ENCODE peak calls at places on chromosomes 4 and X, in ten cellular contexts. Z, A, K, T, R, S, N, Q, E and B are unnamed samples.
A peak's percentile ranks its signal among the peaks of the same experiment; 100 is the strongest.

GRCh38 chr4:186931519-186931918 is 207.9 kb upstream of the FAT1 start:
- DNase-seq in E (peak; percentile 75), Q (no peak), S (peak; percentile 55), Z (no peak), N (no peak), K (no peak), T (no peak), R (peak; percentile 70), A (no peak), B (no peak)

GRCh38 chr4:51895816-51896408 is 53.0 kb downstream of the DCUN1D4 start:
- DNase-seq in A (peak; percentile 43), K (no peak), E (peak; percentile 18), T (no peak), Q (peak; percentile 63), R (peak; percentile 65), Z (peak; percentile 33), N (peak; percentile 57), S (peak; percentile 54), B (no peak)

GRCh38 chr4:65502151-65502691 is 168.1 kb downstream of the EPHA5 start:
- DNase-seq in T (no peak), E (peak; percentile 33), R (peak; percentile 72), A (no peak), S (peak; percentile 68), N (no peak), Q (no peak), K (no peak), Z (no peak), B (no peak)

GRCh38 chrX:107734646-107735045 is 40.9 kb downstream of the TSC22D3 start:
- DNase-seq in S (no peak), A (no peak), T (no peak), Q (no peak), N (no peak), Z (no peak), R (no peak), K (no peak), E (no peak), B (no peak)

GRCh38 chr4:2091990-2092652 is 33.0 kb downstream of the NAT8L start:
- DNase-seq in E (no peak), A (no peak), R (no peak), Z (no peak), Q (no peak), N (no peak), T (no peak), K (no peak), S (no peak), B (no peak)

GRCh38 chr4:188779586-188779985 is 640.3 kb downstream of the TRIML1 start:
- DNase-seq in R (no peak), A (no peak), Q (no peak), K (no peak), Z (no peak), T (no peak), E (no peak), S (peak; percentile 9), N (no peak), B (no peak)

GRCh38 chr4:94516067-94516466 is 64.3 kb downstream of the PDLIM5 start:
- DNase-seq in N (no peak), E (no peak), T (no peak), A (no peak), Q (no peak), Z (no peak), R (peak; percentile 78), K (no peak), S (peak; percentile 71), B (no peak)

GRCh38 chrX:130165181-130165702 is 399 bp downstream of the AIFM1 start:
- DNase-seq in S (peak; percentile 45), T (no peak), N (no peak), K (no peak), Z (no peak), R (no peak), E (no peak), A (no peak), Q (no peak), B (no peak)

GRCh38 chrX:153595859-153596857 is 2.8 kb downstream of the CCNQ start:
- DNase-seq in E (no peak), K (no peak), N (no peak), A (no peak), Q (no peak), Z (no peak), R (no peak), T (no peak), S (no peak), B (no peak)

GRCh38 chrX:115642304-115642703 is 81.3 kb downstream of the PLS3 start:
- DNase-seq in Z (no peak), R (no peak), K (no peak), N (peak; percentile 3), T (no peak), Q (no peak), A (no peak), S (no peak), E (no peak), B (no peak)

GRCh38 chrX:2471641-2472040 is 29.1 kb downstream of the DHRSX start:
- DNase-seq in A (no peak), S (no peak), Z (no peak), T (no peak), N (no peak), E (no peak), K (no peak), R (no peak), Q (no peak), B (no peak)

GRCh38 chr4:80142396-80143304 is 54.7 kb upstream of the PRDM8 start:
- DNase-seq in E (no peak), Z (no peak), T (no peak), A (no peak), S (peak; percentile 79), Q (no peak), N (no peak), K (no peak), R (peak; percentile 13), B (no peak)

GRCh38 chrX:47628980-47629379 is 750 bp downstream of the CFP start:
- DNase-seq in A (no peak), R (no peak), Z (no peak), T (no peak), S (no peak), E (no peak), K (no peak), N (no peak), Q (no peak), B (no peak)

GRCh38 chrX:153926863-153927685 is 1.0 kb upstream of the ARHGAP4 start:
- DNase-seq in R (peak; percentile 33), S (peak; percentile 40), Q (peak; percentile 66), K (no peak), E (no peak), Z (peak; percentile 73), T (no peak), N (no peak), A (peak; percentile 82), B (peak; percentile 7)

GRCh38 chr4:168908859-168909390 is 101.1 kb downstream of the CBR4 start:
- DNase-seq in N (no peak), Z (no peak), T (no peak), E (no peak), S (no peak), Q (no peak), R (no peak), K (no peak), A (no peak), B (no peak)

GRCh38 chr4:137961051-137961438 is 281.1 kb downstream of the SLC7A11 start:
- DNase-seq in A (no peak), K (no peak), Q (no peak), R (peak; percentile 80), N (no peak), S (peak; percentile 89), T (no peak), E (peak; percentile 87), Z (no peak), B (peak; percentile 54)

GRCh38 chr4:186781032-186781917 is 57.6 kb upstream of the FAT1 start:
- DNase-seq in R (peak; percentile 71), Q (no peak), T (no peak), Z (no peak), E (no peak), K (no peak), N (no peak), S (peak; percentile 70), A (no peak), B (no peak)

GRCh38 chrX:19544693-19545305 is 29.5 kb upstream of the MAP3K15 start:
- DNase-seq in R (peak; percentile 39), Q (no peak), Z (peak; percentile 10), N (peak; percentile 35), A (peak; percentile 37), E (peak; percentile 20), K (no peak), T (peak; percentile 2), S (peak; percentile 46), B (peak; percentile 23)

GRCh38 chrX:66675541-66675940 is 36.7 kb upstream of the EDA2R start:
- DNase-seq in Q (no peak), S (no peak), T (no peak), Z (no peak), N (no peak), R (peak; percentile 0), K (no peak), E (no peak), A (no peak), B (no peak)

GRCh38 chr4:81499840-81500239 is 28.1 kb upstream of the RASGEF1B start:
- DNase-seq in A (no peak), T (no peak), Z (no peak), S (no peak), R (no peak), Q (no peak), K (no peak), E (no peak), N (no peak), B (no peak)